ENCODE peak calls at places on chromosomes 3 and 15, in six cellular contexts. Y is brain microvascular endothelial cell; C is effector memory CD4-positive, alpha-beta T cell; S is ovary; O is cardiac fibroblast; E is cardiac muscle cell. K is an unnamed sample.

GRCh38 chr3:171185359-171185758 is 158.8 kb upstream of the SLC2A2 start:
- DNase-seq in E (peak; percentile 21), Y (no peak), C (no peak), S (no peak), O (no peak), K (no peak)

GRCh38 chr3:8996681-8997121 is 33.4 kb upstream of the RAD18 start:
- DNase-seq in S (peak; percentile 81), O (peak; percentile 43), E (peak; percentile 46), C (no peak), Y (peak; percentile 28), K (no peak)

GRCh38 chr3:129673012-129673411 is 66.5 kb upstream of the PLXND1 start:
- DNase-seq in O (no peak), E (no peak), S (no peak), Y (no peak), C (no peak), K (peak; percentile 64)

GRCh38 chr3:88307666-88308065 is 157.9 kb downstream of the C3orf38 start:
- DNase-seq in S (no peak), E (no peak), O (no peak), C (no peak), Y (no peak), K (no peak)

GRCh38 chr3:99895106-99895705 is 77.5 kb downstream of the CMSS1 start:
- DNase-seq in C (no peak), E (no peak), S (no peak), Y (no peak), O (no peak), K (no peak)

GRCh38 chr3:8621872-8622271 is 22.7 kb downstream of the SSUH2 start:
- DNase-seq in S (no peak), O (peak; percentile 92), E (no peak), C (no peak), Y (peak; percentile 83), K (no peak)

GRCh38 chr15:86743283-86743903 is 663.7 kb downstream of the AGBL1 start:
- DNase-seq in O (no peak), E (peak; percentile 76), Y (no peak), C (peak; percentile 9), S (no peak), K (peak; percentile 86)

GRCh38 chr3:10373686-10374261 is 52.9 kb upstream of the SEC13 start:
- DNase-seq in E (no peak), O (peak; percentile 68), Y (peak; percentile 56), S (no peak), C (no peak), K (no peak)

GRCh38 chr3:196654006-196654405 is 14.5 kb downstream of the NRROS start:
- DNase-seq in O (peak; percentile 27), Y (no peak), E (no peak), C (no peak), S (no peak), K (no peak)

GRCh38 chr3:48680811-48681540 is 4.7 kb downstream of the NCKIPSD start:
- DNase-seq in S (no peak), E (no peak), C (no peak), Y (no peak), O (no peak), K (no peak)

GRCh38 chr3:171461087-171461917 is 1.1 kb upstream of the TNIK start:
- DNase-seq in C (peak; percentile 21), S (no peak), Y (peak; percentile 30), O (peak; percentile 63), E (peak; percentile 69), K (no peak)

GRCh38 chr3:1252061-1252430 is 159.2 kb downstream of the CNTN6 start:
- DNase-seq in O (no peak), E (no peak), S (no peak), Y (no peak), C (no peak), K (no peak)

GRCh38 chr3:128484404-128485282 is 8.4 kb downstream of the GATA2 start:
- DNase-seq in E (no peak), O (no peak), Y (no peak), S (no peak), C (no peak), K (no peak)

GRCh38 chr15:48644827-48645557 is 517 bp downstream of the FBN1 start:
- DNase-seq in E (peak; percentile 56), Y (no peak), C (no peak), S (peak; percentile 74), O (peak; percentile 65), K (no peak)

GRCh38 chr3:97820780-97821179 is 1.0 kb upstream of the CRYBG3 start:
- DNase-seq in C (no peak), O (no peak), Y (no peak), E (no peak), S (no peak), K (no peak)
- H3K4me3 ChIP-seq in C (peak overlapping the region; percentile 81), O (no peak overlapping the region), Y (peak overlapping the region; percentile 87), E (peak overlapping the region; percentile 86), S (no peak overlapping the region), K (peak overlapping the region; percentile 73)

GRCh38 chr3:14452676-14453367 is 50.4 kb downstream of the SLC6A6 start:
- DNase-seq in Y (peak; percentile 94), S (peak; percentile 96), C (no peak), E (no peak), O (peak; percentile 99), K (no peak)
- H3K4me3 ChIP-seq in Y (peak overlapping the region; percentile 17), S (no peak overlapping the region), C (no peak overlapping the region), E (no peak overlapping the region), O (peak overlapping the region; percentile 24), K (no peak overlapping the region)

GRCh38 chr3:107063351-107063750 is 313.9 kb upstream of the CCDC54 start:
- DNase-seq in S (no peak), O (peak; percentile 51), E (no peak), C (no peak), Y (no peak), K (no peak)

GRCh38 chr3:107064445-107065060 is 312.7 kb upstream of the CCDC54 start:
- DNase-seq in Y (peak; percentile 83), C (peak; percentile 1), O (peak; percentile 92), E (peak; percentile 82), S (peak; percentile 62), K (peak; percentile 86)

GRCh38 chr3:107062310-107062709 is 314.9 kb upstream of the CCDC54 start:
- DNase-seq in C (no peak), O (no peak), S (no peak), Y (no peak), E (no peak), K (no peak)

GRCh38 chr3:107062787-107063186 is 314.5 kb upstream of the CCDC54 start:
- DNase-seq in S (no peak), E (no peak), O (peak; percentile 8), C (no peak), Y (no peak), K (no peak)

GRCh38 chr3:107061466-107061865 is 315.8 kb upstream of the CCDC54 start:
- DNase-seq in Y (no peak), E (no peak), O (no peak), C (no peak), S (no peak), K (no peak)
- H3K4me3 ChIP-seq in Y (no peak overlapping the region), E (no peak overlapping the region), O (no peak overlapping the region), C (no peak overlapping the region), S (no peak overlapping the region), K (no peak overlapping the region)

GRCh38 chr3:111594781-111595180 is 365 bp downstream of the ZBED2 start:
- DNase-seq in C (no peak), Y (no peak), O (no peak), S (no peak), E (no peak), K (no peak)
- H3K4me3 ChIP-seq in C (no peak overlapping the region), Y (no peak overlapping the region), O (no peak overlapping the region), S (no peak overlapping the region), E (no peak overlapping the region), K (no peak overlapping the region)

K was measured in Karpas-422.